ENCODE peak calls at places on chromosomes 1 and 21, in six cellular contexts. T is C1 segment of cervical spinal cord, Z is MV-4-11, E is RPMI7951, I is dorsolateral prefrontal cortex, X is GM04504. N is an unnamed sample.

GRCh38 chr1:177286396-177286795 is 115.6 kb downstream of the BRINP2 start:
- DNase-seq in Z (no peak), E (no peak), I (no peak), X (no peak), T (no peak), N (peak)

GRCh38 chr1:220157738-220158137 is 63.8 kb downstream of the IARS2 start:
- DNase-seq in X (no peak), E (peak), I (no peak), T (no peak), Z (no peak), N (no peak)

GRCh38 chr1:113226118-113226517 is 153.1 kb downstream of the LRIG2 start:
- DNase-seq in T (no peak), X (no peak), E (no peak), Z (no peak), I (no peak), N (peak)

GRCh38 chr1:203842559-203842876 is 18.9 kb upstream of the SNRPE start:
- DNase-seq in T (no peak), E (no peak), Z (no peak), I (no peak), X (no peak), N (no peak)

GRCh38 chr21:27380303-27380702 is 413.4 kb upstream of the ADAMTS5 start:
- DNase-seq in Z (no peak), X (no peak), E (no peak), T (no peak), I (no peak), N (peak)

GRCh38 chr1:84415386-84415785 is 17.1 kb downstream of the DNASE2B start:
- DNase-seq in T (no peak), X (no peak), I (no peak), Z (no peak), E (no peak), N (no peak)

GRCh38 chr1:67836769-67837168 is 3.5 kb upstream of the GNG12 start:
- DNase-seq in X (no peak), Z (no peak), E (no peak), T (no peak), I (no peak), N (no peak)

GRCh38 chr1:197437891-197438853 is 170.1 kb downstream of the CRB1 start:
- DNase-seq in Z (no peak), X (no peak), I (no peak), E (no peak), T (no peak), N (no peak)

GRCh38 chr1:155207578-155208405 is at the start of gene THBS3:
- DNase-seq in I (no peak), Z (peak), E (peak), T (peak), X (no peak), N (peak)

GRCh38 chr1:24900985-24901781 is 28.9 kb downstream of the RUNX3 start:
- DNase-seq in Z (no peak), E (no peak), I (no peak), X (no peak), T (no peak), N (no peak)

GRCh38 chr1:98090351-98090750 is 169.5 kb upstream of the DPYD start:
- DNase-seq in X (peak), I (no peak), T (no peak), E (no peak), Z (no peak), N (no peak)

GRCh38 chr21:42868196-42868595 is 11.1 kb downstream of the WDR4 start:
- DNase-seq in T (no peak), Z (no peak), E (no peak), I (no peak), X (no peak), N (no peak)

GRCh38 chr1:201933840-201934430 is 12.4 kb downstream of the LMOD1 start:
- DNase-seq in X (no peak), I (no peak), T (no peak), E (peak), Z (no peak), N (peak)

GRCh38 chr21:17921579-17922530 is 102.7 kb upstream of the C21orf91 start:
- DNase-seq in E (peak), T (no peak), Z (no peak), I (no peak), X (peak), N (peak)

GRCh38 chr21:43574741-43575465 is 84.4 kb downstream of the HSF2BP start:
- DNase-seq in I (no peak), E (no peak), Z (peak), T (peak), X (no peak), N (peak)

GRCh38 chr1:233485809-233486398 is 128.0 kb upstream of the KCNK1 start:
- DNase-seq in Z (no peak), T (no peak), E (no peak), I (no peak), X (no peak), N (no peak)

GRCh38 chr1:91851130-91852010 is 34.6 kb downstream of the TGFBR3 start:
- DNase-seq in T (peak), Z (no peak), E (peak), X (peak), I (no peak), N (peak)

GRCh38 chr1:214540324-214540723 is 11.1 kb downstream of the PTPN14 start:
- DNase-seq in Z (no peak), I (no peak), T (no peak), E (no peak), X (no peak), N (no peak)

GRCh38 chr1:215459136-215459535 is 108.0 kb upstream of the KCTD3 start:
- DNase-seq in Z (no peak), X (no peak), I (no peak), T (no peak), E (no peak), N (no peak)